ENCODE peak calls at places on chromosomes 11 and 22, in six cellular contexts. K is colonic mucosa; S is IMR-90; Z is globus pallidus; U is stimulated activated CD8-positive, alpha-beta memory T cell treated with anti-CD3 and anti-CD28 coated beads, Interleukin-2, amount 100 ng/mL, for 48 hours; E is endothelial cell. O is an unnamed sample.

GRCh38 chr11:75261474-75261847 is 20.9 kb downstream of the TPBGL start:
- DNase-seq in K (no peak), S (no peak), Z (no peak), U (no peak), E (no peak), O (no peak)

GRCh38 chr11:8531312-8531711 is 62.7 kb downstream of the STK33 start:
- DNase-seq in K (no peak), S (no peak), Z (no peak), U (no peak), E (no peak), O (no peak)

GRCh38 chr22:41579997-41580355 is 9.7 kb downstream of the PMM1 start:
- DNase-seq in K (no peak), S (no peak), Z (no peak), U (no peak), E (no peak), O (no peak)

GRCh38 chr11:92123540-92123939 is 101.1 kb upstream of the FAT3 start:
- DNase-seq in K (no peak), S (peak), Z (no peak), U (no peak), E (no peak), O (no peak)

GRCh38 chr11:120272303-120272702 is 32.4 kb downstream of the POU2F3 start:
- DNase-seq in K (no peak), S (peak), Z (no peak), U (no peak), E (no peak), O (no peak)

GRCh38 chr11:11580012-11580411 is 41.8 kb downstream of the GALNT18 start:
- DNase-seq in K (no peak), S (no peak), Z (no peak), U (no peak), E (no peak), O (no peak)

GRCh38 chr22:25712661-25713400 is 29.2 kb upstream of the MYO18B start:
- DNase-seq in K (no peak), S (no peak), Z (no peak), U (no peak), E (no peak), O (no peak)

GRCh38 chr11:69686856-69687255 is 11.7 kb upstream of the LTO1 start:
- DNase-seq in K (no peak), S (no peak), Z (no peak), U (no peak), E (no peak), O (no peak)

GRCh38 chr11:44760917-44761545 is 34.3 kb downstream of the TSPAN18 start:
- DNase-seq in K (no peak), S (peak), Z (no peak), U (no peak), E (no peak), O (peak)

GRCh38 chr22:46635756-46636155 is 15.6 kb downstream of the GRAMD4 start:
- DNase-seq in K (no peak), S (no peak), Z (no peak), U (no peak), E (no peak), O (peak)

GRCh38 chr22:46792061-46792796 is 29.8 kb downstream of the TBC1D22A start:
- DNase-seq in K (no peak), S (no peak), Z (no peak), U (no peak), E (peak), O (no peak)

GRCh38 chr11:115324569-115325432 is 179.4 kb downstream of the CADM1 start:
- DNase-seq in K (peak), S (peak), Z (peak), U (no peak), E (peak), O (peak)

GRCh38 chr22:29308791-29309262 is 2.4 kb downstream of the GAS2L1 start:
- DNase-seq in K (no peak), S (peak), Z (no peak), U (no peak), E (no peak), O (no peak)

GRCh38 chr11:4418403-4418802 is 24.9 kb upstream of the TRIM21 start:
- DNase-seq in K (no peak), S (no peak), Z (no peak), U (no peak), E (no peak), O (no peak)

GRCh38 chr22:23720855-23721254 is 30.0 kb downstream of the RGL4 start:
- DNase-seq in K (no peak), S (no peak), Z (no peak), U (no peak), E (no peak), O (no peak)

GRCh38 chr11:118933486-118933885 is 7.8 kb upstream of the BCL9L start:
- DNase-seq in K (no peak), S (peak), Z (no peak), U (no peak), E (no peak), O (no peak)

GRCh38 chr11:104183572-104183971 is 19.6 kb upstream of the PDGFD start:
- DNase-seq in K (no peak), S (peak), Z (no peak), U (no peak), E (no peak), O (no peak)

GRCh38 chr11:118607401-118608267 is at the start of gene PHLDB1:
- DNase-seq in K (peak), S (peak), Z (peak), U (peak), E (peak), O (peak)

GRCh38 chr11:117761993-117762392 is 35.0 kb downstream of the DSCAML1 start:
- DNase-seq in K (no peak), S (no peak), Z (no peak), U (no peak), E (no peak), O (no peak)

GRCh38 chr11:64378335-64378884 is 19.4 kb downstream of the RPS6KA4 start:
- DNase-seq in K (no peak), S (no peak), Z (no peak), U (no peak), E (no peak), O (no peak)

GRCh38 chr22:22995166-22995565 is 75.2 kb upstream of the GNAZ start:
- DNase-seq in K (no peak), S (no peak), Z (no peak), U (no peak), E (no peak), O (no peak)

GRCh38 chr11:29119116-29119515 is 897.7 kb downstream of the KCNA4 start:
- DNase-seq in K (no peak), S (peak), Z (no peak), U (no peak), E (no peak), O (no peak)

GRCh38 chr11:61477734-61478148 is 30.8 kb upstream of the LRRC10B start:
- DNase-seq in K (peak), S (no peak), Z (peak), U (peak), E (peak), O (peak)

GRCh38 chr11:131302831-131303230 is 67.6 kb upstream of the NTM start:
- DNase-seq in K (no peak), S (no peak), Z (no peak), U (no peak), E (no peak), O (no peak)

GRCh38 chr22:24105018-24105360 is 76.3 kb upstream of the SUSD2 start:
- DNase-seq in K (no peak), S (peak), Z (peak), U (no peak), E (no peak), O (no peak)

GRCh38 chr11:105144887-105145286 is 5.3 kb upstream of the CARD18 start:
- DNase-seq in K (no peak), S (peak), Z (no peak), U (no peak), E (no peak), O (no peak)

GRCh38 chr11:34604909-34605308 is 16.0 kb upstream of the EHF start:
- DNase-seq in K (no peak), S (no peak), Z (no peak), U (no peak), E (no peak), O (no peak)

GRCh38 chr22:27397036-27397947 is 404.3 kb downstream of the MN1 start:
- DNase-seq in K (no peak), S (peak), Z (no peak), U (no peak), E (no peak), O (no peak)

GRCh38 chr11:19524171-19524671 is 188.4 kb upstream of the NAV2 start:
- DNase-seq in K (no peak), S (peak), Z (peak), U (no peak), E (no peak), O (no peak)

GRCh38 chr11:96075532-96075959 is 151.6 kb upstream of the MTMR2 start:
- DNase-seq in K (no peak), S (peak), Z (no peak), U (no peak), E (no peak), O (no peak)

GRCh38 chr11:72079776-72080325 is 491 bp downstream of the NUMA1 start:
- DNase-seq in K (peak), S (no peak), Z (no peak), U (no peak), E (no peak), O (peak)

GRCh38 chr22:19713650-19714319 is 518 bp upstream of the SEPTIN5 start:
- DNase-seq in K (no peak), S (no peak), Z (no peak), U (no peak), E (no peak), O (no peak)

GRCh38 chr22:46054091-46054877 is 77.3 kb upstream of the WNT7B start:
- DNase-seq in K (peak), S (peak), Z (peak), U (no peak), E (no peak), O (no peak)

GRCh38 chr11:130448416-130449068 is at the start of gene ADAMTS15:
- DNase-seq in K (peak), S (peak), Z (no peak), U (peak), E (peak), O (no peak)

GRCh38 chr22:41976070-41976901 is 7.0 kb downstream of the SEPTIN3 start:
- DNase-seq in K (peak), S (no peak), Z (peak), U (peak), E (no peak), O (peak)

GRCh38 chr22:24067587-24068376 is 56.7 kb downstream of the CABIN1 start:
- DNase-seq in K (peak), S (no peak), Z (no peak), U (no peak), E (no peak), O (no peak)

GRCh38 chr11:17752144-17752543 is 17.6 kb downstream of the KCNC1 start:
- DNase-seq in K (no peak), S (no peak), Z (no peak), U (no peak), E (no peak), O (no peak)

O was measured in K562.